ENCODE peak calls at places on chromosome 1, in five cellular contexts. One of them, this sample, is unnamed.

GRCh38 chr1:116373451-116374339 is 651 bp downstream of the ATP1A1 start:
- DNase-seq in GM06990: peak
- DNase-seq in MCF 10A: peak
- DNase-seq in AG04450: no peak
- DNase-seq in heart right ventricle: peak
- DNase-seq in this sample: peak

GRCh38 chr1:51792864-51793263 is 85.7 kb downstream of the NRDC start:
- DNase-seq in GM06990: no peak
- DNase-seq in AG04450: peak
- DNase-seq in heart right ventricle: no peak
- DNase-seq in MCF 10A: no peak
- DNase-seq in this sample: no peak

GRCh38 chr1:182637769-182638168 is 33.6 kb upstream of the RGS16 start:
- DNase-seq in MCF 10A: no peak
- DNase-seq in AG04450: no peak
- DNase-seq in GM06990: no peak
- DNase-seq in heart right ventricle: no peak
- DNase-seq in this sample: no peak

GRCh38 chr1:43653339-43653738 is 3.4 kb downstream of the KDM4A start:
- DNase-seq in MCF 10A: peak
- DNase-seq in GM06990: no peak
- DNase-seq in heart right ventricle: no peak
- DNase-seq in AG04450: no peak
- DNase-seq in this sample: no peak

GRCh38 chr1:178543291-178543609 is 30.3 kb downstream of the TEX35 start:
- DNase-seq in MCF 10A: no peak
- DNase-seq in heart right ventricle: no peak
- DNase-seq in GM06990: no peak
- DNase-seq in AG04450: no peak
- DNase-seq in this sample: no peak

GRCh38 chr1:248187363-248187762 is 9.7 kb upstream of the OR2M3 start:
- DNase-seq in AG04450: no peak
- DNase-seq in GM06990: no peak
- DNase-seq in heart right ventricle: no peak
- DNase-seq in MCF 10A: no peak
- DNase-seq in this sample: no peak

GRCh38 chr1:44059181-44059661 is 28.0 kb upstream of the SLC6A9 start:
- DNase-seq in AG04450: no peak
- DNase-seq in MCF 10A: no peak
- DNase-seq in GM06990: no peak
- DNase-seq in heart right ventricle: no peak
- DNase-seq in this sample: no peak

GRCh38 chr1:43979528-43980254 is 681 bp downstream of the B4GALT2 start:
- DNase-seq in AG04450: no peak
- DNase-seq in heart right ventricle: peak
- DNase-seq in GM06990: peak
- DNase-seq in MCF 10A: peak
- DNase-seq in this sample: peak

GRCh38 chr1:209769171-209769904 is 13.5 kb downstream of the TRAF3IP3 start:
- DNase-seq in MCF 10A: peak
- DNase-seq in heart right ventricle: peak
- DNase-seq in GM06990: peak
- DNase-seq in AG04450: peak
- DNase-seq in this sample: no peak

GRCh38 chr1:52901384-52901783 is 20.2 kb downstream of the ECHDC2 start:
- DNase-seq in heart right ventricle: no peak
- DNase-seq in GM06990: no peak
- DNase-seq in AG04450: no peak
- DNase-seq in MCF 10A: no peak
- DNase-seq in this sample: no peak
- TF ChIP-seq CTCF in heart right ventricle: no peak
- TF ChIP-seq CTCF in GM06990: no peak
- TF ChIP-seq CTCF in AG04450: no peak
- TF ChIP-seq CTCF in MCF 10A: no peak
- TF ChIP-seq CTCF in this sample: no peak

GRCh38 chr1:203186091-203186445 is 436 bp downstream of the CHI3L1 start:
- DNase-seq in MCF 10A: peak
- DNase-seq in GM06990: no peak
- DNase-seq in heart right ventricle: no peak
- DNase-seq in AG04450: no peak
- DNase-seq in this sample: no peak
- TF ChIP-seq CTCF in MCF 10A: no peak
- TF ChIP-seq CTCF in GM06990: no peak
- TF ChIP-seq CTCF in heart right ventricle: no peak
- TF ChIP-seq CTCF in AG04450: no peak
- TF ChIP-seq CTCF in this sample: no peak

DNA sequence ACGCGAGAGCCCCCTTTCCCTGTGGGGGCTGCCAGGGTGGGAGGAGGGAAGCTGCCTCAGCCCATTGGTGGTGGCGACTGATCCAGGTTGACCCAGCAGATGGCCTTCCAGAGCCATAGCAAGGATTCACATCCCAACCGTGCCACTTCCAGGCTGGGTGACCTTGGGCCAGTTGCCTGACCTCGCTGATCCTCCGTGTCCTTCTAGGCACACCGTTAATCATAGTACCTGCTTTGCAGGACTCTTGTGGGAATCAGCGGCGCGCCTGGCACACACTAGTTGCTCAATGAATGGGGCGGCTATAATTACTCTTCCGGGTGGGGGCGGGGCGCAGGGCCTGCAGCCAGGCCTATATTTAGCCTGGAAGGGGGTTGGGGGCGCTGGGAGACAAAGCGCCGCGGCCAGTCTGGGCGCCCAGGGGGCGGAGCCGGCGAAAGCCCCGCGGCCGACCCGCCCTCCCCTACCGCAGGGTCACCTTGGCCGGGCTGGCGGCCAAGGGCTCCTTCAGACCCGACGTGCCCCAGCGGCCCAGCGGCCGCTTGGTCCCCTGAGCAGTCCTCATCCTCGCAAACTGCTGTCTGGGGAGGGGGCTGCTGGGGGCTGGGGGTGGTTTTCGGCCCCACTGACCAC is 5.1 kb downstream of the HSPB7 start:
- DNase-seq in heart right ventricle: peak
- DNase-seq in GM06990: peak
- DNase-seq in MCF 10A: peak
- DNase-seq in AG04450: no peak
- DNase-seq in this sample: peak
- TF ChIP-seq CTCF in heart right ventricle: no peak
- TF ChIP-seq CTCF in GM06990: no peak
- TF ChIP-seq CTCF in MCF 10A: no peak
- TF ChIP-seq CTCF in AG04450: no peak
- TF ChIP-seq CTCF in this sample: no peak

DNA sequence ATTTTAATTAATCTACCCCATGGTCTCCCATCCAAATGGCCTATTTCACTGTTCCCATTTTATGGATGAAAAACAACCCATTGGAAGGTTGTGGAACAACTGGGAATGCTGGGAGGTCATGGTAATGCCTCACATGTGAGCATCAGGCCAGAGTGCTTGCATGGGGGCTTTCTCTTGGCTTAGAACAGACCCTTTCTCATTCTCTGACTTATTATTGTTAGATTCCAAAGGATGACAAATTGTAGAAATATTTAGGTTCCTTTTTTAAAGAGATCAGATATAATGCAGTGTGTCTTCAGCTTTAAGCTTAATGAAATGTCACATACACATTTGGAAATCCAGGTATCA is 622.3 kb upstream of the PKN2 start:
- DNase-seq in GM06990: no peak
- DNase-seq in heart right ventricle: no peak
- DNase-seq in MCF 10A: no peak
- DNase-seq in AG04450: no peak
- DNase-seq in this sample: no peak
- TF ChIP-seq CTCF in GM06990: no peak
- TF ChIP-seq CTCF in heart right ventricle: no peak
- TF ChIP-seq CTCF in MCF 10A: no peak
- TF ChIP-seq CTCF in AG04450: no peak
- TF ChIP-seq CTCF in this sample: peak

GRCh38 chr1:155125946-155126493 is 1.7 kb upstream of the EFNA1 start:
- DNase-seq in AG04450: no peak
- DNase-seq in MCF 10A: peak
- DNase-seq in heart right ventricle: peak
- DNase-seq in GM06990: no peak
- DNase-seq in this sample: peak

GRCh38 chr1:155127105-155127671 is 488 bp upstream of the EFNA1 start:
- DNase-seq in GM06990: peak
- DNase-seq in AG04450: no peak
- DNase-seq in MCF 10A: peak
- DNase-seq in heart right ventricle: peak
- DNase-seq in this sample: peak

GRCh38 chr1:155125511-155125945 is 2.1 kb upstream of the EFNA1 start:
- DNase-seq in AG04450: no peak
- DNase-seq in GM06990: no peak
- DNase-seq in heart right ventricle: no peak
- DNase-seq in MCF 10A: peak
- DNase-seq in this sample: no peak

GRCh38 chr1:155127672-155128468 is at the start of gene EFNA1:
- DNase-seq in AG04450: no peak
- DNase-seq in GM06990: no peak
- DNase-seq in heart right ventricle: peak
- DNase-seq in MCF 10A: peak
- DNase-seq in this sample: peak

GRCh38 chr1:155126494-155127104 is 1.1 kb upstream of the EFNA1 start:
- DNase-seq in heart right ventricle: peak
- DNase-seq in GM06990: peak
- DNase-seq in MCF 10A: peak
- DNase-seq in AG04450: no peak
- DNase-seq in this sample: peak
- TF ChIP-seq CTCF in heart right ventricle: no peak
- TF ChIP-seq CTCF in GM06990: no peak
- TF ChIP-seq CTCF in MCF 10A: no peak
- TF ChIP-seq CTCF in AG04450: no peak
- TF ChIP-seq CTCF in this sample: no peak

DNA sequence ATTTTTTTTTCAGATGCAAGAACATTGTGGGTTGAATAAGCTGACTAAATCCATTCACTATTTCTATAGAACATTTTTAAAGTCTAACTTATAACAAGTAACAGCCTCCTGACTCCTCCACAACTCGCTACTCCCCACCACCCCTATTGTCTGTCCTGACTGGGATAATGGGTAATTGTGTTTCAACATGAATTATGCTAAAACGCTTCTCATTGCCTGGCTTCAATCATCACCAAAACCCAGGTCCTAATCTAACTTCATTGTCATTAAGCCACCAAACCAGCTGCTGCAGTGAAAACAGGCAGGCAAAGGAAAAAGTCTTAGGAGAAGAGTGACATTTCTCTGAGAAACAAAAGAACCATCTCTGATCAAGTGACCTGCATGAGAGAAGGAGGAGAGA is 30.0 kb downstream of the TNR start:
- DNase-seq in heart right ventricle: no peak
- DNase-seq in GM06990: no peak
- DNase-seq in MCF 10A: no peak
- DNase-seq in AG04450: no peak
- DNase-seq in this sample: no peak
- TF ChIP-seq CTCF in heart right ventricle: no peak
- TF ChIP-seq CTCF in GM06990: no peak
- TF ChIP-seq CTCF in MCF 10A: no peak
- TF ChIP-seq CTCF in AG04450: no peak
- TF ChIP-seq CTCF in this sample: no peak

DNA sequence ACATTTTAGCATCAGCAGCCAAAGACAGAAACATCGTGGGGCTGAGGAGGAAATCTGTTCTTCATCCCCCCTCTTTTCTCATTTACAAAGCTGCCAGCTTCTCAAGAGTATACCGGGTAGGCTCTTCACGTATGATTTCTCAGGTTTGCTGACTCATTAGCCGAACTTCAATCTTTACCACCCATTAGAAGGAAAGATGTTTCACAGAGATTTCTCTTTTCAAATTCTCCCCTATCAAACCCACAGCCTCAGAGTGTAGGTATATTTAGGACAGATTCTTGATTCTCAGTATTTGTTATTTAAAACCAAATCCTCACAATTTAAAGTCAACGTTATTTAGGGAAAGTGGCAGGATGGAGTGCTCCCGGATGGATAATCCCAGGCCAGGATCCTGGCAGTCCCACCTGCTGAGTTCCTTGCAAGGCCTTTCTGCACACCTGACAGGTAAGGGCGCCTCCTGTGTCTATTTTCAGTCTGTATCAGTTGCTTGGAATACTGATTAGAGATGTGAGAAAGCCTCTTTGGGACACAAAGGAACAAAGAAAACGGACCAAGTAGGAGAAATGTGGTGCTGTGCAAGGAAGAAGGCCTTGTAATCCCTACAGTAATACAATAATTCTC is 12.1 kb downstream of the STYXL2 start:
- DNase-seq in heart right ventricle: no peak
- DNase-seq in GM06990: no peak
- DNase-seq in AG04450: no peak
- DNase-seq in MCF 10A: no peak
- DNase-seq in this sample: no peak
- TF ChIP-seq CTCF in heart right ventricle: no peak
- TF ChIP-seq CTCF in GM06990: no peak
- TF ChIP-seq CTCF in AG04450: no peak
- TF ChIP-seq CTCF in MCF 10A: no peak
- TF ChIP-seq CTCF in this sample: no peak

DNA sequence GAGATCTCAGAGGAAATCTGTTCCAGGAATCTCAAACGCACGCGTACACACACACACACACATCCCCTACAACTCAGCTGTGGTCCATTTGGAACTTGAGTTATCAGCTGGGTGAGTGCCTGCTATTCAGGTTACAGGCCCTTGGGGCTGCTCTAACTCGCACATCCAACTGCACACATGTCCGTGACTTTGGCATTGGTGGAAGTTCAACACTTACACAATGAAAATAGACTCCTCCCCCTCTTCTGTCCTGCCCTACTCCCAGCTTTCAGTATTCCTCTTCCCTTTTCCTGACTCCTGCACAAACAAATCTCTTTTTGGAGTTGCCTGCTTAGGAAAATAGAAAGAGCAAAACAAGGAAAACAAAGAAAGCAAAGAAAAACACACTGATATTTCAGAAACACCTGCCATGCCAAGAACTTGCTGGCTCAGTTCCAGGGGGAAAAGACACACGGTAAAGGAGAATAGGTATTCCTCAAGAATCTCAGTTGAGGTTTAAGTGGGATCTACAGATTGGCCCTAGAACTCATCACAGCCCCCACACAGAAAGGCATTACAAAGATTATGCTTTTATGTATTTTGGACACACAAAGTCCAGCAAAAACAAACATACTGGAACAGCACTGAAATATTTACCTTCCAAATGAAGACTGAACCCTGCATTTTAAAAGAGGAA is 140.8 kb downstream of the TGFBR3 start:
- DNase-seq in MCF 10A: peak
- DNase-seq in AG04450: no peak
- DNase-seq in heart right ventricle: peak
- DNase-seq in GM06990: no peak
- DNase-seq in this sample: no peak
- TF ChIP-seq CTCF in MCF 10A: no peak
- TF ChIP-seq CTCF in AG04450: no peak
- TF ChIP-seq CTCF in heart right ventricle: no peak
- TF ChIP-seq CTCF in GM06990: no peak
- TF ChIP-seq CTCF in this sample: no peak